ENCODE peak calls at places on chromosomes 5 and 9, in four cellular contexts. L is left colon, C is glutamatergic neuron, S is prostate gland. T is an unnamed sample.

GRCh38 chr5:72377920-72378635 is 57.9 kb downstream of the PTCD2 start:
- DNase-seq in S (no peak), C (no peak), L (no peak), T (no peak)

GRCh38 chr5:9188131-9188530 is 357.7 kb downstream of the SEMA5A start:
- DNase-seq in L (no peak), C (no peak), S (no peak), T (no peak)

GRCh38 chr5:159890141-159890540 is 26.1 kb upstream of the ADRA1B start:
- DNase-seq in C (no peak), S (no peak), L (no peak), T (no peak)

GRCh38 chr9:109012009-109012875 is 1.1 kb downstream of the CTNNAL1 start:
- DNase-seq in C (peak; percentile 54), L (peak; percentile 46), S (peak; percentile 64), T (peak; percentile 93)

GRCh38 chr5:78547731-78548189 is 100.8 kb downstream of the LHFPL2 start:
- DNase-seq in C (peak; percentile 53), L (peak; percentile 49), S (no peak), T (no peak)

GRCh38 chr5:137531266-137531665 is 32.1 kb upstream of the SPOCK1 start:
- DNase-seq in S (no peak), C (no peak), L (no peak), T (no peak)

GRCh38 chr5:157870837-157871834 is 12.2 kb upstream of the CLINT1 start:
- DNase-seq in S (no peak), L (no peak), C (no peak), T (peak; percentile 86)

GRCh38 chr9:84953797-84954695 is 284.5 kb downstream of the NTRK2 start:
- DNase-seq in C (peak; percentile 90), L (peak; percentile 79), S (peak; percentile 53), T (no peak)

GRCh38 chr5:757931-758697 is 26.4 kb downstream of the ZDHHC11B start:
- DNase-seq in S (no peak), L (peak; percentile 58), C (peak; percentile 63), T (peak; percentile 59)

T was measured in RWPE2.